ENCODE peak calls at places on chromosomes 6 and 20, in nine cellular contexts. A, D, V, F, P, R, G, J and B are unnamed samples.

GRCh38 chr6:127199470-127199869 is 67.2 kb upstream of the RNF146 start:
- DNase-seq in A (no peak), D (no peak), V (no peak), F (no peak), P (no peak), R (no peak), G (no peak), J (no peak), B (no peak)

GRCh38 chr6:30130887-30131862 is 4.8 kb upstream of the TRIM40 start:
- DNase-seq in A (peak; percentile 47), D (peak; percentile 66), V (peak; percentile 55), F (peak; percentile 7), P (peak; percentile 80), R (peak; percentile 56), G (peak; percentile 82), J (peak; percentile 83), B (peak; percentile 50)

GRCh38 chr6:23621026-23621425 is 505.0 kb upstream of the NRSN1 start:
- DNase-seq in A (no peak), D (peak; percentile 15), V (no peak), F (no peak), P (peak; percentile 4), R (no peak), G (no peak), J (peak; percentile 60), B (no peak)

GRCh38 chr6:147709396-147710272 is 201.1 kb downstream of the SAMD5 start:
- DNase-seq in A (no peak), D (no peak), V (no peak), F (no peak), P (no peak), R (no peak), G (no peak), J (peak; percentile 60), B (no peak)

GRCh38 chr20:32477594-32478512 is 107.3 kb downstream of the NOL4L start:
- DNase-seq in A (no peak), D (no peak), V (no peak), F (no peak), P (no peak), R (no peak), G (no peak), J (no peak), B (no peak)

GRCh38 chr6:22281691-22282090 is 15.1 kb downstream of the PRL start:
- DNase-seq in A (no peak), D (no peak), V (no peak), F (no peak), P (no peak), R (no peak), G (no peak), J (peak; percentile 68), B (no peak)

GRCh38 chr20:59985864-59986263 is 27.6 kb downstream of the CDH26 start:
- DNase-seq in A (no peak), D (no peak), V (no peak), F (no peak), P (no peak), R (no peak), G (no peak), J (no peak), B (no peak)

GRCh38 chr6:135403584-135403983 is 94.0 kb downstream of the AHI1 start:
- DNase-seq in A (no peak), D (no peak), V (no peak), F (no peak), P (no peak), R (no peak), G (no peak), J (no peak), B (no peak)

GRCh38 chr20:64065973-64066341 is 3.0 kb downstream of the TCEA2 start:
- DNase-seq in A (peak; percentile 34), D (peak; percentile 92), V (no peak), F (no peak), P (peak; percentile 93), R (peak; percentile 85), G (no peak), J (peak; percentile 93), B (peak; percentile 61)

GRCh38 chr20:40892642-40893041 is 136.0 kb upstream of the TOP1 start:
- DNase-seq in A (no peak), D (no peak), V (no peak), F (no peak), P (no peak), R (no peak), G (no peak), J (no peak), B (no peak)

GRCh38 chr20:53208110-53208908 is 236.2 kb downstream of the TSHZ2 start:
- DNase-seq in A (no peak), D (no peak), V (no peak), F (no peak), P (no peak), R (no peak), G (no peak), J (no peak), B (no peak)

GRCh38 chr20:56974499-56975250 is 291.8 kb downstream of the BMP7 start:
- DNase-seq in A (no peak), D (peak; percentile 61), V (no peak), F (no peak), P (peak; percentile 69), R (no peak), G (no peak), J (peak; percentile 12), B (peak; percentile 36)

GRCh38 chr6:79180082-79180481 is 54.4 kb downstream of the HMGN3 start:
- DNase-seq in A (no peak), D (no peak), V (no peak), F (no peak), P (no peak), R (no peak), G (peak; percentile 56), J (peak; percentile 41), B (no peak)

GRCh38 chr6:170117111-170117972 is 173.5 kb downstream of the DLL1 start:
- DNase-seq in A (no peak), D (no peak), V (peak; percentile 3), F (no peak), P (no peak), R (no peak), G (no peak), J (no peak), B (no peak)

GRCh38 chr6:16184129-16184528 is 54.3 kb upstream of the GMPR start:
- DNase-seq in A (no peak), D (peak; percentile 22), V (no peak), F (no peak), P (peak; percentile 50), R (no peak), G (peak; percentile 28), J (peak; percentile 71), B (no peak)

GRCh38 chr20:50837532-50838321 is 42.9 kb downstream of the BCAS4 start:
- DNase-seq in A (no peak), D (no peak), V (no peak), F (no peak), P (peak; percentile 89), R (no peak), G (no peak), J (no peak), B (no peak)

GRCh38 chr6:128570439-128571063 is 50.2 kb upstream of the PTPRK start:
- DNase-seq in A (no peak), D (peak; percentile 33), V (no peak), F (no peak), P (peak; percentile 42), R (no peak), G (no peak), J (peak; percentile 80), B (peak; percentile 23)

GRCh38 chr6:79543411-79543810 is 6.2 kb upstream of the LCA5 start:
- DNase-seq in A (no peak), D (no peak), V (no peak), F (no peak), P (no peak), R (no peak), G (no peak), J (no peak), B (no peak)

GRCh38 chr20:47544852-47545251 is 43.2 kb downstream of the NCOA3 start:
- DNase-seq in A (no peak), D (no peak), V (no peak), F (no peak), P (peak; percentile 27), R (no peak), G (no peak), J (no peak), B (no peak)